ENCODE peak calls at places on chromosomes 16 and 17, in eight cellular contexts. U is tibial artery, C is mucosa of descending colon, A is mammary epithelial cell, O is fibroblast of pulmonary artery, Z is colonic mucosa, G is lower lobe of right lung, I is A549. D is an unnamed sample.

GRCh38 chr16:1474047-1474446 is 781 bp downstream of the CLCN7 start:
- DNase-seq in O (peak; percentile 11), G (no peak), Z (no peak), U (no peak), C (no peak), A (no peak), I (no peak), D (no peak)

GRCh38 chr17:73733527-73733926 is 89.3 kb upstream of the SDK2 start:
- DNase-seq in O (no peak), I (no peak), Z (no peak), C (no peak), A (no peak), U (no peak), G (no peak), D (no peak)

GRCh38 chr17:69090365-69090764 is 29.6 kb upstream of the ABCA9 start:
- DNase-seq in U (no peak), O (no peak), A (no peak), Z (no peak), C (no peak), I (no peak), G (no peak), D (no peak)

GRCh38 chr16:50457979-50458461 is 89.2 kb upstream of the BRD7 start:
- DNase-seq in O (no peak), C (no peak), A (no peak), G (no peak), I (no peak), Z (no peak), U (no peak), D (no peak)

GRCh38 chr17:8120520-8121443 is 2.5 kb upstream of the ALOXE3 start:
- DNase-seq in I (peak; percentile 78), U (no peak), G (peak; percentile 77), A (peak; percentile 91), C (peak; percentile 80), O (peak; percentile 73), Z (peak; percentile 87), D (no peak)

GRCh38 chr17:32461853-32462617 is 17.7 kb downstream of the PSMD11 start:
- DNase-seq in G (no peak), U (no peak), I (peak; percentile 71), Z (peak; percentile 60), O (peak; percentile 67), C (no peak), A (peak; percentile 62), D (no peak)

GRCh38 chr17:48162946-48163506 is 55.5 kb downstream of the SNX11 start:
- DNase-seq in C (no peak), I (peak; percentile 43), G (no peak), U (no peak), O (peak; percentile 8), Z (peak; percentile 25), A (peak; percentile 9), D (peak; percentile 58)

GRCh38 chr17:41773190-41773588 is 13.3 kb downstream of the JUP start:
- DNase-seq in O (peak; percentile 90), C (peak; percentile 93), Z (peak; percentile 94), A (peak; percentile 99), I (peak; percentile 89), U (no peak), G (no peak), D (peak; percentile 45)

GRCh38 chr16:24208710-24209109 is 47.4 kb upstream of the CACNG3 start:
- DNase-seq in O (no peak), C (no peak), I (no peak), A (no peak), U (no peak), Z (no peak), G (no peak), D (no peak)

GRCh38 chr16:85465328-85466307 is 147.5 kb upstream of the GSE1 start:
- DNase-seq in O (peak; percentile 36), I (no peak), A (peak; percentile 10), G (no peak), Z (no peak), U (no peak), C (no peak), D (no peak)

GRCh38 chr16:85699628-85700027 is 10.9 kb upstream of the GINS2 start:
- DNase-seq in Z (no peak), O (peak; percentile 37), G (no peak), C (no peak), A (no peak), I (no peak), U (no peak), D (no peak)

GRCh38 chr16:83970430-83970815 is 2.4 kb downstream of the NECAB2 start:
- DNase-seq in G (peak; percentile 25), O (no peak), I (no peak), U (no peak), A (no peak), C (no peak), Z (no peak), D (no peak)

GRCh38 chr16:87496101-87496801 is 3.4 kb upstream of the ZCCHC14 start:
- DNase-seq in O (no peak), C (peak; percentile 43), G (no peak), A (no peak), Z (no peak), U (no peak), I (no peak), D (no peak)

GRCh38 chr17:64262125-64262421 is 987 bp downstream of the TEX2 start:
- DNase-seq in G (no peak), O (no peak), A (no peak), U (no peak), Z (no peak), I (no peak), C (peak; percentile 35), D (no peak)

GRCh38 chr17:38625482-38625881 is 19.7 kb upstream of the SRCIN1 start:
- DNase-seq in A (no peak), I (no peak), C (no peak), O (no peak), Z (no peak), U (no peak), G (no peak), D (no peak)

GRCh38 chr16:55949518-55949917 is 74.3 kb upstream of the CES5A start:
- DNase-seq in G (no peak), A (peak; percentile 68), U (no peak), I (no peak), O (no peak), C (no peak), Z (no peak), D (peak; percentile 3)

GRCh38 chr16:65314246-65315003 is 192.6 kb upstream of the CDH11 start:
- DNase-seq in A (no peak), G (no peak), U (no peak), Z (no peak), O (no peak), C (no peak), I (no peak), D (no peak)

GRCh38 chr17:42675984-42676423 is 790 bp downstream of the PLEKHH3 start:
- DNase-seq in U (peak; percentile 85), I (peak; percentile 58), G (peak; percentile 82), O (peak; percentile 49), C (peak; percentile 84), Z (peak; percentile 64), A (no peak), D (no peak)

GRCh38 chr17:66934040-66934439 is 30.5 kb upstream of the CACNG4 start:
- DNase-seq in G (no peak), A (no peak), I (no peak), U (no peak), C (no peak), O (no peak), Z (no peak), D (no peak)

GRCh38 chr17:82095777-82096708 is 2.0 kb downstream of the FASN start:
- DNase-seq in O (no peak), Z (no peak), A (peak; percentile 25), U (no peak), I (no peak), C (peak; percentile 37), G (no peak), D (no peak)
- TF ChIP-seq CTCF in O (no peak), Z (no peak), A (no peak), U (no peak), I (no peak), C (no peak), G (no peak), D (no peak)

GRCh38 chr17:17722906-17723353 is 41.7 kb downstream of the RAI1 start:
- DNase-seq in I (no peak), U (no peak), Z (no peak), C (no peak), O (no peak), A (no peak), G (no peak), D (no peak)

GRCh38 chr17:17724307-17724921 is 43.2 kb downstream of the RAI1 start:
- DNase-seq in C (no peak), G (no peak), U (no peak), O (peak; percentile 71), A (no peak), Z (no peak), I (no peak), D (no peak)

GRCh38 chr17:17721140-17721668 is 39.9 kb downstream of the RAI1 start:
- DNase-seq in G (no peak), Z (no peak), U (no peak), C (no peak), O (no peak), I (no peak), A (no peak), D (no peak)

GRCh38 chr17:17723354-17724261 is 42.4 kb downstream of the RAI1 start:
- DNase-seq in U (no peak), O (peak; percentile 76), Z (no peak), G (no peak), I (no peak), A (no peak), C (no peak), D (no peak)

DNA sequence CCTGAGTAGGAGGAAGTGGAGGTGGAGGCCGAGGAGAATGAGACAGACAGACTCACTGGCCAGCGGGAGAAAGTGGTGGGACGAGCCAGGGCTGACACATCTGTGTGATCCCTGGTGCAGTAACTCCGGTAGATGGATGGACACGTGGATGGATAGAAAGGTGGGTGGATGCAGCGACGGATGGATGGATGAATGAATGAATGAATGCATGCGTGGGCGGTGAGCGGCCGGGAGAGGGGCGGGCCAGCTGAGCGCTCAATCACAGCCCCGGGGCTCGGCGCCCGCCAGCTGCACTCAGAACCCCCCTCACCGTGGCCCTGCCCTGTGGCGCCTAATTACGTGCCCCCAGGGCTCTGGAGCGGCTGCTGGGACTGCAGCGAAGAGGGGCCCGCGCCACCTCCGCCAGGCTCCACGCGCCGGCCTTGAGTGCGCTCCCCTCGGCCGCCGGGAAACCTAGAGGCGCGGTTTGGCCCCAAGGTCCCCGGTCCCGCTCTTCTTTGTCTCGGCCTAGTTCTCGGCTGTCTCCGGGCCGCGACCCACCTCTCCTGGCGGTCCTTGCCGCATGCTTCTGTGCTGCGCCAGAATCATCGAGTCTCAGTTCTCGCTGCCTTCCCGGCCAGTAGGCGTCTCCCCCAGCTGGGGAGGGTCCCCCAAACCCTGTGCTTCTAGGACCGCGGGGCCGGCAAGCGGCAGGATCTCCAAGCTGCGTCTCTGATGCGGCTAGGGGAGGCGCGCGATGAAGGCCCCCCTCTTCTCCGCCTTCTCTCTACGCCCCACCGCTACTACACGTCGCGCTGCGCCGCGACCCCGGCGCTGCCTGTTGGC is 41.0 kb downstream of the RAI1 start:
- DNase-seq in Z (no peak), O (no peak), U (no peak), G (no peak), C (no peak), I (no peak), A (no peak), D (no peak)
- TF ChIP-seq CTCF in Z (no peak), O (no peak), U (no peak), G (no peak), C (no peak), I (no peak), A (no peak), D (no peak)

GRCh38 chr16:15777533-15778203 is 79.2 kb downstream of the MYH11 start:
- DNase-seq in A (peak; percentile 19), C (no peak), U (no peak), G (no peak), Z (no peak), O (peak; percentile 74), I (peak; percentile 74), D (no peak)
- TF ChIP-seq CTCF in A (peak; percentile 61), C (no peak), U (no peak), G (peak; percentile 18), Z (peak; percentile 15), O (peak; percentile 59), I (peak; percentile 77), D (peak; percentile 63)

GRCh38 chr16:28090646-28091377 is 27.3 kb upstream of the GSG1L start:
- DNase-seq in Z (no peak), I (no peak), U (no peak), A (no peak), C (no peak), G (no peak), O (peak; percentile 6), D (no peak)
- TF ChIP-seq CTCF in Z (no peak), I (no peak), U (no peak), A (peak; percentile 21), C (no peak), G (no peak), O (peak; percentile 8), D (peak; percentile 36)

D was measured in epithelial cell of proximal tubule.